ENCODE peak calls at places on chromosomes 3 and 15, in nine cellular contexts. One of them, this sample, is unnamed.
A peak's percentile ranks its signal among the peaks of the same experiment; 100 is the strongest.

GRCh38 chr3:39440316-39440715 is 27.2 kb upstream of the MOBP start:
- DNase-seq in fibroblast of lung: no peak
- DNase-seq in upper lobe of right lung: no peak
- DNase-seq in GM23338: no peak
- DNase-seq in left ventricle myocardium inferior: no peak
- DNase-seq in HL-60: no peak
- DNase-seq in heart right ventricle: no peak
- DNase-seq in AG09309: no peak
- DNase-seq in spleen: no peak
- DNase-seq in this sample: no peak

GRCh38 chr3:106839576-106840280 is 537.5 kb upstream of the CCDC54 start:
- DNase-seq in heart right ventricle: no peak
- DNase-seq in upper lobe of right lung: no peak
- DNase-seq in HL-60: no peak
- DNase-seq in AG09309: no peak
- DNase-seq in spleen: no peak
- DNase-seq in left ventricle myocardium inferior: no peak
- DNase-seq in fibroblast of lung: no peak
- DNase-seq in GM23338: no peak
- DNase-seq in this sample: peak; percentile 21

GRCh38 chr3:117322866-117323265 is 613.3 kb downstream of the TUSC7 start:
- DNase-seq in GM23338: peak; percentile 76
- DNase-seq in heart right ventricle: no peak
- DNase-seq in spleen: no peak
- DNase-seq in fibroblast of lung: peak; percentile 23
- DNase-seq in HL-60: no peak
- DNase-seq in left ventricle myocardium inferior: no peak
- DNase-seq in AG09309: no peak
- DNase-seq in upper lobe of right lung: no peak
- DNase-seq in this sample: peak; percentile 9

GRCh38 chr3:53184701-53185100 is 23.7 kb downstream of the PRKCD start:
- DNase-seq in fibroblast of lung: no peak
- DNase-seq in left ventricle myocardium inferior: no peak
- DNase-seq in upper lobe of right lung: no peak
- DNase-seq in HL-60: no peak
- DNase-seq in heart right ventricle: no peak
- DNase-seq in AG09309: no peak
- DNase-seq in spleen: peak; percentile 44
- DNase-seq in GM23338: no peak
- DNase-seq in this sample: no peak

GRCh38 chr15:70339551-70340517 is 242.1 kb upstream of the TLE3 start:
- DNase-seq in heart right ventricle: no peak
- DNase-seq in GM23338: no peak
- DNase-seq in upper lobe of right lung: peak; percentile 73
- DNase-seq in spleen: no peak
- DNase-seq in fibroblast of lung: peak; percentile 56
- DNase-seq in AG09309: no peak
- DNase-seq in left ventricle myocardium inferior: no peak
- DNase-seq in HL-60: peak; percentile 53
- DNase-seq in this sample: peak; percentile 50

GRCh38 chr3:8780279-8780678 is 10.9 kb upstream of the OXTR start:
- DNase-seq in HL-60: no peak
- DNase-seq in fibroblast of lung: no peak
- DNase-seq in AG09309: no peak
- DNase-seq in left ventricle myocardium inferior: no peak
- DNase-seq in GM23338: no peak
- DNase-seq in spleen: no peak
- DNase-seq in heart right ventricle: no peak
- DNase-seq in upper lobe of right lung: no peak
- DNase-seq in this sample: no peak

GRCh38 chr3:151156618-151157216 is 46.3 kb downstream of the GPR171 start:
- DNase-seq in upper lobe of right lung: no peak
- DNase-seq in AG09309: no peak
- DNase-seq in GM23338: peak; percentile 92
- DNase-seq in HL-60: peak; percentile 58
- DNase-seq in heart right ventricle: no peak
- DNase-seq in left ventricle myocardium inferior: no peak
- DNase-seq in spleen: no peak
- DNase-seq in fibroblast of lung: peak; percentile 68
- DNase-seq in this sample: peak; percentile 74

GRCh38 chr15:40536501-40536900 is 28.3 kb downstream of the CCDC32 start:
- DNase-seq in GM23338: no peak
- DNase-seq in heart right ventricle: no peak
- DNase-seq in fibroblast of lung: peak; percentile 90
- DNase-seq in left ventricle myocardium inferior: no peak
- DNase-seq in spleen: no peak
- DNase-seq in upper lobe of right lung: no peak
- DNase-seq in AG09309: no peak
- DNase-seq in HL-60: no peak
- DNase-seq in this sample: peak; percentile 64

GRCh38 chr15:71011503-71012155 is 103.6 kb upstream of the THSD4 start:
- DNase-seq in HL-60: no peak
- DNase-seq in spleen: no peak
- DNase-seq in heart right ventricle: no peak
- DNase-seq in GM23338: peak; percentile 60
- DNase-seq in left ventricle myocardium inferior: no peak
- DNase-seq in fibroblast of lung: peak; percentile 79
- DNase-seq in upper lobe of right lung: no peak
- DNase-seq in AG09309: peak; percentile 46
- DNase-seq in this sample: peak; percentile 82

GRCh38 chr3:155714295-155714718 is 30.6 kb downstream of the PLCH1 start:
- DNase-seq in HL-60: no peak
- DNase-seq in upper lobe of right lung: no peak
- DNase-seq in fibroblast of lung: no peak
- DNase-seq in AG09309: no peak
- DNase-seq in left ventricle myocardium inferior: no peak
- DNase-seq in spleen: no peak
- DNase-seq in heart right ventricle: no peak
- DNase-seq in GM23338: peak; percentile 59
- DNase-seq in this sample: no peak

GRCh38 chr15:38886315-38887163 is 321.9 kb upstream of the RASGRP1 start:
- DNase-seq in spleen: no peak
- DNase-seq in heart right ventricle: no peak
- DNase-seq in HL-60: no peak
- DNase-seq in AG09309: peak; percentile 59
- DNase-seq in left ventricle myocardium inferior: no peak
- DNase-seq in upper lobe of right lung: no peak
- DNase-seq in GM23338: no peak
- DNase-seq in fibroblast of lung: peak; percentile 93
- DNase-seq in this sample: peak; percentile 93

GRCh38 chr3:112675943-112676530 is 35.1 kb upstream of the CCDC80 start:
- DNase-seq in GM23338: no peak
- DNase-seq in spleen: no peak
- DNase-seq in left ventricle myocardium inferior: no peak
- DNase-seq in heart right ventricle: no peak
- DNase-seq in AG09309: no peak
- DNase-seq in HL-60: no peak
- DNase-seq in fibroblast of lung: no peak
- DNase-seq in upper lobe of right lung: no peak
- DNase-seq in this sample: no peak

GRCh38 chr15:52912172-52912571 is 122.0 kb upstream of the ONECUT1 start:
- DNase-seq in spleen: no peak
- DNase-seq in fibroblast of lung: no peak
- DNase-seq in heart right ventricle: no peak
- DNase-seq in left ventricle myocardium inferior: no peak
- DNase-seq in AG09309: no peak
- DNase-seq in HL-60: no peak
- DNase-seq in GM23338: peak; percentile 78
- DNase-seq in upper lobe of right lung: no peak
- DNase-seq in this sample: no peak

GRCh38 chr15:36414670-36415069 is 164.8 kb upstream of the CDIN1 start:
- DNase-seq in AG09309: no peak
- DNase-seq in HL-60: no peak
- DNase-seq in GM23338: no peak
- DNase-seq in fibroblast of lung: no peak
- DNase-seq in heart right ventricle: no peak
- DNase-seq in spleen: no peak
- DNase-seq in upper lobe of right lung: no peak
- DNase-seq in left ventricle myocardium inferior: no peak
- DNase-seq in this sample: no peak

GRCh38 chr15:68583936-68584703 is 5.3 kb downstream of the CORO2B start:
- DNase-seq in upper lobe of right lung: no peak
- DNase-seq in GM23338: no peak
- DNase-seq in heart right ventricle: no peak
- DNase-seq in AG09309: no peak
- DNase-seq in spleen: peak; percentile 55
- DNase-seq in left ventricle myocardium inferior: no peak
- DNase-seq in fibroblast of lung: no peak
- DNase-seq in HL-60: no peak
- DNase-seq in this sample: no peak

GRCh38 chr3:135106445-135106844 is 311.4 kb downstream of the EPHB1 start:
- DNase-seq in left ventricle myocardium inferior: no peak
- DNase-seq in upper lobe of right lung: no peak
- DNase-seq in GM23338: peak; percentile 82
- DNase-seq in heart right ventricle: no peak
- DNase-seq in HL-60: peak; percentile 5
- DNase-seq in AG09309: no peak
- DNase-seq in fibroblast of lung: no peak
- DNase-seq in spleen: no peak
- DNase-seq in this sample: peak; percentile 2

GRCh38 chr3:12893247-12893646 is 51.9 kb upstream of the RPL32 start:
- DNase-seq in left ventricle myocardium inferior: no peak
- DNase-seq in HL-60: no peak
- DNase-seq in heart right ventricle: no peak
- DNase-seq in fibroblast of lung: no peak
- DNase-seq in AG09309: no peak
- DNase-seq in GM23338: no peak
- DNase-seq in spleen: no peak
- DNase-seq in upper lobe of right lung: no peak
- DNase-seq in this sample: no peak

DNA sequence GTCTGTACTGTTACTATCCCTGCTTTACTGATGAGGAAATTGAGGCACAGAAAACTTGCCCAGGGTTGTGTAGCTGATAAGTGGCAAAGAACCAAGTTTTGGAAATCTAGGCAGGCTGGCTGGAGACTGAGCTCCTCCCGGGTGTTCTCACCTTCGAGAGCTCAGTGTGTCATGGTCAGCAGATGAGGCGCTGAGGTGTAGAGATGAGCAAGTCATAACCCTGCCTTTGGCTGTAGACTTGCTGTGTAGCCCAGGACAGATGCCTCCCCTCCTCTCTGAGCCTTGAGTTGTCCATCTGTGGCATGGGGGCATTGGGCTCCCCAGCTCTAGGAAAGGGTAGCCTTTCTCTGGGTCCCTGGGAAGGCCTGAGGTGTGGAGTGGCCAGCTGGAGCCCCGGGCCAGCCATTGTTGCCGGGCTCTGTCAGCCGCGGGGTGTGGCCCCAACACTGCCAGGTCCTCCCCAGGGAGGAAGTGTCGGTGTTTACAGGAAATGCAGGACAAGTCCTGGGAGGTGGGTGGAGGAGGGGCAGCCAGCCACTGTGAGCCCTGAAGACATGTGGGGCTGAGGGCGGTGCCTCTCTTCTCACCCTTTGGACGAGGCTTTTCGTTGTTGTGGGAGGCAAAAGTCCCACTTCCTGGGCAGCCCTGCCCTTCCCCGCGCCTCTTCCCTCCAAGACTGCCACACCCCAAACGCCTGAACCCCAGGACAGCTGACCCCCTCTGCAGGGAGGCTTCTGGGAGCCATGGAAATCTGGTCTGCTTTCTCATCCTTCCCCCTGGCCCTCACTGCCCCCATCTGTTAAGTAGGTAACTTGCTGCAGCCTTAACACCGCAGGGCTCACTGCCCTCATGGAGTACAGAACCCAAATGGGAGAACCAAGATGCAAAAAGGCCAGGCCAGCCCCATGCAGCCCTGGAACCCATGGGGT is 29.1 kb downstream of the FGD5 start:
- DNase-seq in upper lobe of right lung: peak; percentile 72
- DNase-seq in left ventricle myocardium inferior: peak; percentile 73
- DNase-seq in heart right ventricle: peak; percentile 74
- DNase-seq in fibroblast of lung: no peak
- DNase-seq in GM23338: peak; percentile 86
- DNase-seq in AG09309: no peak
- DNase-seq in spleen: no peak
- DNase-seq in HL-60: no peak
- DNase-seq in this sample: peak; percentile 13
- H3K4me3 ChIP-seq in upper lobe of right lung: no peak overlapping the region
- H3K4me3 ChIP-seq in left ventricle myocardium inferior: no peak overlapping the region
- H3K4me3 ChIP-seq in heart right ventricle: no peak overlapping the region
- H3K4me3 ChIP-seq in fibroblast of lung: no peak overlapping the region
- H3K4me3 ChIP-seq in GM23338: peak overlapping the region; percentile 34
- H3K4me3 ChIP-seq in AG09309: no peak overlapping the region
- H3K4me3 ChIP-seq in spleen: no peak overlapping the region
- H3K4me3 ChIP-seq in HL-60: no peak overlapping the region
- H3K4me3 ChIP-seq in this sample: no peak overlapping the region

GRCh38 chr3:104831076-104831475 is 535.6 kb upstream of the ALCAM start:
- DNase-seq in spleen: no peak
- DNase-seq in upper lobe of right lung: no peak
- DNase-seq in AG09309: no peak
- DNase-seq in left ventricle myocardium inferior: no peak
- DNase-seq in heart right ventricle: no peak
- DNase-seq in HL-60: no peak
- DNase-seq in GM23338: no peak
- DNase-seq in fibroblast of lung: peak; percentile 34
- DNase-seq in this sample: peak; percentile 38
- TF ChIP-seq CTCF in spleen: no peak
- TF ChIP-seq CTCF in upper lobe of right lung: no peak
- TF ChIP-seq CTCF in AG09309: no peak
- TF ChIP-seq CTCF in left ventricle myocardium inferior: no peak
- TF ChIP-seq CTCF in heart right ventricle: no peak
- TF ChIP-seq CTCF in HL-60: no peak
- TF ChIP-seq CTCF in GM23338: no peak
- TF ChIP-seq CTCF in fibroblast of lung: no peak
- TF ChIP-seq CTCF in this sample: no peak

DNA sequence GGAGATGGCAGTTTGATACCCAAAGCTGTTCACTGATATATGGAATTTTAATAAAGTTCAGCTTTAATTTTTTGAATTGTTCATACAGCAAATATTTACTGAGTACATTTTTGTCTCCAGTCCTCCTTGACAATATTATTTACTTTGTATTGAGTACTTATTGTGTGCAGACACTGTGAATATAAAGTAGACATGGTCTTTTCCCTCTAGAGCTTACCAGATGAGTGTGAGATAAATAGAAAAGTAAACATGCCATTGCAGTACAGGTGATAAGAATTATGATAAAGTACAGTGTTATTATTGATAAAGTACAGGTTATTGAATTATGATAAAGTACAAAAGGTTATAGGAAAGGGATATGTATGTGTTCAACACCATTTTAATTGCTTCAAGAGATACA is 2.1 kb downstream of the UBA5 start:
- DNase-seq in left ventricle myocardium inferior: no peak
- DNase-seq in AG09309: no peak
- DNase-seq in GM23338: no peak
- DNase-seq in heart right ventricle: no peak
- DNase-seq in HL-60: no peak
- DNase-seq in fibroblast of lung: no peak
- DNase-seq in upper lobe of right lung: no peak
- DNase-seq in spleen: no peak
- DNase-seq in this sample: no peak
- H3K4me3 ChIP-seq in left ventricle myocardium inferior: peak overlapping the region; percentile 87
- H3K4me3 ChIP-seq in AG09309: no peak overlapping the region
- H3K4me3 ChIP-seq in GM23338: peak overlapping the region; percentile 89
- H3K4me3 ChIP-seq in heart right ventricle: no peak overlapping the region
- H3K4me3 ChIP-seq in HL-60: no peak overlapping the region
- H3K4me3 ChIP-seq in fibroblast of lung: peak overlapping the region; percentile 82
- H3K4me3 ChIP-seq in upper lobe of right lung: no peak overlapping the region
- H3K4me3 ChIP-seq in spleen: peak overlapping the region; percentile 80
- H3K4me3 ChIP-seq in this sample: no peak overlapping the region

GRCh38 chr15:76647612-76648011 is 257.5 kb downstream of the SCAPER start:
- DNase-seq in AG09309: no peak
- DNase-seq in upper lobe of right lung: no peak
- DNase-seq in HL-60: no peak
- DNase-seq in spleen: no peak
- DNase-seq in fibroblast of lung: no peak
- DNase-seq in heart right ventricle: no peak
- DNase-seq in left ventricle myocardium inferior: no peak
- DNase-seq in GM23338: peak; percentile 5
- DNase-seq in this sample: no peak

GRCh38 chr15:76642671-76643070 is 262.5 kb downstream of the SCAPER start:
- DNase-seq in spleen: no peak
- DNase-seq in upper lobe of right lung: no peak
- DNase-seq in GM23338: peak; percentile 32
- DNase-seq in heart right ventricle: no peak
- DNase-seq in left ventricle myocardium inferior: no peak
- DNase-seq in HL-60: no peak
- DNase-seq in fibroblast of lung: no peak
- DNase-seq in AG09309: no peak
- DNase-seq in this sample: peak; percentile 29
- TF ChIP-seq CTCF in spleen: peak; percentile 30
- TF ChIP-seq CTCF in upper lobe of right lung: no peak
- TF ChIP-seq CTCF in GM23338: peak; percentile 72
- TF ChIP-seq CTCF in heart right ventricle: peak; percentile 25
- TF ChIP-seq CTCF in left ventricle myocardium inferior: peak; percentile 53
- TF ChIP-seq CTCF in HL-60: no peak
- TF ChIP-seq CTCF in fibroblast of lung: no peak
- TF ChIP-seq CTCF in AG09309: peak; percentile 28
- TF ChIP-seq CTCF in this sample: peak; percentile 20